ENCODE peak calls at places on chromosomes 4 and X, in nine cellular contexts. W is CD8-positive, alpha-beta T cell; B is bronchial epithelial cell; M is progenitor cell of endocrine pancreas; O is Peyer's patch; E is GM10248; P is GM13977; F is tibial artery; S is astrocyte of the spinal cord. Z is an unnamed sample.

GRCh38 chrX:118550792-118551191 is 55.2 kb downstream of the DOCK11 start:
- DNase-seq in W (no peak), B (peak; percentile 85), M (no peak), O (no peak), E (no peak), P (no peak), F (no peak), S (no peak), Z (no peak)

GRCh38 chr4:170853422-170854021 is 763.8 kb upstream of the AADAT start:
- DNase-seq in W (no peak), B (peak; percentile 36), M (peak; percentile 22), O (peak; percentile 56), E (peak; percentile 39), P (peak; percentile 9), F (no peak), S (peak; percentile 41), Z (no peak)

GRCh38 chrX:49868739-49869138 is 10.5 kb upstream of the USP27X start:
- DNase-seq in W (no peak), B (no peak), M (no peak), O (no peak), E (no peak), P (no peak), F (no peak), S (no peak), Z (no peak)

GRCh38 chrX:110145854-110146253 is 142.9 kb downstream of the TMEM164 start:
- DNase-seq in W (no peak), B (no peak), M (no peak), O (no peak), E (peak; percentile 23), P (peak; percentile 39), F (peak; percentile 23), S (peak; percentile 43), Z (no peak)

GRCh38 chrX:16511776-16512400 is 138.1 kb upstream of the S100G start:
- DNase-seq in W (no peak), B (no peak), M (no peak), O (no peak), E (no peak), P (no peak), F (no peak), S (peak; percentile 42), Z (no peak)

GRCh38 chrX:151741606-151742005 is 7.1 kb downstream of the CNGA2 start:
- DNase-seq in W (no peak), B (no peak), M (no peak), O (no peak), E (no peak), P (no peak), F (no peak), S (no peak), Z (no peak)

GRCh38 chr4:109803924-109804571 is 2.2 kb upstream of the CFI start:
- DNase-seq in W (no peak), B (peak; percentile 51), M (no peak), O (no peak), E (peak; percentile 43), P (peak; percentile 30), F (no peak), S (peak; percentile 62), Z (no peak)

GRCh38 chr4:6332042-6332668 is 62.5 kb downstream of the WFS1 start:
- DNase-seq in W (peak; percentile 53), B (no peak), M (peak; percentile 48), O (no peak), E (peak; percentile 64), P (peak; percentile 62), F (no peak), S (no peak), Z (no peak)

GRCh38 chrX:148161661-148162060 is 180.5 kb downstream of the FMR1NB start:
- DNase-seq in W (no peak), B (no peak), M (no peak), O (no peak), E (no peak), P (no peak), F (no peak), S (no peak), Z (no peak)

GRCh38 chr4:10731162-10731561 is 46.6 kb upstream of the CLNK start:
- DNase-seq in W (no peak), B (no peak), M (no peak), O (no peak), E (no peak), P (no peak), F (no peak), S (no peak), Z (no peak)

GRCh38 chr4:68895561-68896198 is 55.9 kb downstream of the UGT2A3 start:
- DNase-seq in W (no peak), B (no peak), M (no peak), O (no peak), E (no peak), P (no peak), F (no peak), S (no peak), Z (no peak)

GRCh38 chrX:17552251-17552650 is 177.3 kb downstream of the NHS start:
- DNase-seq in W (no peak), B (peak; percentile 50), M (no peak), O (no peak), E (no peak), P (no peak), F (no peak), S (peak; percentile 37), Z (no peak)

GRCh38 chr4:130510661-130511060 is 1414.7 kb downstream of the C4orf33 start:
- DNase-seq in W (no peak), B (no peak), M (no peak), O (no peak), E (no peak), P (no peak), F (no peak), S (no peak), Z (no peak)

GRCh38 chrX:119266364-119266995 is 30.4 kb downstream of the PGRMC1 start:
- DNase-seq in W (no peak), B (peak; percentile 7), M (no peak), O (no peak), E (peak; percentile 19), P (peak; percentile 52), F (no peak), S (peak; percentile 8), Z (no peak)

GRCh38 chrX:149818652-149819051 is 36.9 kb downstream of the MAGEA9 start:
- DNase-seq in W (no peak), B (peak; percentile 48), M (no peak), O (no peak), E (no peak), P (no peak), F (no peak), S (no peak), Z (no peak)

GRCh38 chrX:149819371-149819770 is 37.6 kb downstream of the MAGEA9 start:
- DNase-seq in W (no peak), B (peak; percentile 31), M (no peak), O (no peak), E (no peak), P (no peak), F (no peak), S (no peak), Z (no peak)
- TF ChIP-seq CTCF in W (no peak), B (no peak), M (no peak), O (no peak), E (no peak), P (no peak), F (no peak), S (no peak), Z (no peak)

GRCh38 chrX:2360731-2361130 is 140.0 kb downstream of the DHRSX start:
- DNase-seq in W (no peak), B (peak; percentile 48), M (no peak), O (no peak), E (no peak), P (no peak), F (no peak), S (no peak), Z (no peak)
- TF ChIP-seq CTCF in W (no peak), B (no peak), M (no peak), O (no peak), E (no peak), P (no peak), F (no peak), S (no peak), Z (no peak)

DNA sequence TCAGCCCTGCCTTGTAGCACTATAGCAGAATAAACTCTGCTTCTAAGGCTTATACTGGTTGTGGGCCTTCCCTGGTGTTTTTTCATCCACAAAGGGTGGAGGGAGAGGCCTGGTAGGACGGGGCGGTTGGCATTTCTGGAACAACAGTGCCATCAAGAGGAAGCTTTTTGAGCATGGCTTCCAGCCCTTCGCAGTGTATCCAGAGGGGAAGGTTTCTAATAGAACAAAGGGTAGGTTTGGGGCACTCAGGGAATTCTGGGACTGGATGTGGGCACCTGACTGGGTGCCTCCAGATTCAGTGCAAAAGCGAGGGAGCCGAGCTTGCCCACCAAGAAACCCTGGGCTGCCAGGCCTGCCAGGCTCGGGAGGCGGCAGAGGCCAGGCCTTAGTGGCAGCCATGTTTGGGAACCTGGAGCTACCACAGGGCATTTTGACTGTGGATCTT is 229.6 kb upstream of the AGTR2 start:
- DNase-seq in W (no peak), B (no peak), M (peak; percentile 25), O (no peak), E (no peak), P (peak; percentile 67), F (peak; percentile 26), S (peak; percentile 45), Z (no peak)
- TF ChIP-seq CTCF in W (no peak), B (no peak), M (peak; percentile 28), O (no peak), E (peak; percentile 9), P (peak; percentile 70), F (peak; percentile 7), S (peak; percentile 5), Z (no peak)

GRCh38 chrX:48357681-48358080 is 1.2 kb upstream of the SSX3 start:
- DNase-seq in W (no peak), B (no peak), M (no peak), O (no peak), E (no peak), P (no peak), F (no peak), S (no peak), Z (no peak)
- TF ChIP-seq CTCF in W (no peak), B (no peak), M (no peak), O (no peak), E (no peak), P (no peak), F (no peak), S (no peak), Z (no peak)

DNA sequence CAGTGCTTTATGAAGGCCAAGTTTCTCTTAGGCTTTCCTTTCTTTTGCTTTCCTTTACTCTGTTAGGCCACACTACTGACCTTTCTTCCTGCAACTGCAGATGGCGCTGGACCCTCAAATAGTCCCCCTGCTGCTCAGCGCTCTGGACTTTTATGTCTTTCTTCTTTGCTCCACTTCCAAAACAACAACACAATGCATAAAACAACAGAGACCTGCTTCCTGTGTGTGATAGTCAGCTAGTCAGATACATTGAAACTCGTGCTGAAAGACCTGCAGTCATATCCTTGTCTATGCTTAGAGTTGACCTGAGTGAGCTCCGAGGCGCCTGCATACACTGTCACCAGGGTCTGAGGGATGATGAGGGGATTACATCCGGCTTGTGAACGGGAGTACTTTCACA is 108.9 kb upstream of the TEX13D start:
- DNase-seq in W (no peak), B (no peak), M (no peak), O (no peak), E (no peak), P (no peak), F (no peak), S (no peak), Z (no peak)
- TF ChIP-seq CTCF in W (no peak), B (no peak), M (peak; percentile 52), O (no peak), E (no peak), P (no peak), F (no peak), S (peak; percentile 11), Z (no peak)

GRCh38 chr4:102501635-102502382 is 650 bp downstream of the NFKB1 start:
- DNase-seq in W (peak; percentile 77), B (peak; percentile 68), M (peak; percentile 62), O (peak; percentile 86), E (peak; percentile 59), P (peak; percentile 56), F (peak; percentile 69), S (peak; percentile 83), Z (peak; percentile 37)
- TF ChIP-seq CTCF in W (no peak), B (no peak), M (no peak), O (no peak), E (no peak), P (no peak), F (no peak), S (no peak), Z (no peak)